ENCODE peak calls at places on chromosomes 7 and 10, in four cellular contexts. Z is activated T-helper 9 cell treated with anti-CD3 and anti-CD28 coated beads, Interleukin-2, amount 50 U/mL, for 16 hours; N is cardiac fibroblast; F is stimulated activated CD4-positive, alpha-beta T cell treated with anti-CD3 and anti-CD28 coated beads, TNF-alpha, amount 100 ng/mL, for 1 hour. T is an unnamed sample.

GRCh38 chr10:52451817-52452216 is 137.7 kb downstream of the DKK1 start:
- DNase-seq in F (no peak), N (peak; percentile 52), Z (no peak), T (no peak)

GRCh38 chr10:72334832-72335393 is 19.8 kb downstream of the DNAJB12 start:
- DNase-seq in Z (peak; percentile 61), F (peak; percentile 49), N (peak; percentile 99), T (peak; percentile 85)

GRCh38 chr10:123945506-123945905 is 53.9 kb upstream of the CPXM2 start:
- DNase-seq in N (no peak), F (no peak), Z (no peak), T (no peak)

GRCh38 chr10:98416989-98417388 is 2.0 kb upstream of the PYROXD2 start:
- DNase-seq in N (no peak), F (no peak), Z (no peak), T (no peak)

GRCh38 chr7:2243483-2243840 is 1.4 kb downstream of the NUDT1 start:
- DNase-seq in F (no peak), N (no peak), Z (no peak), T (no peak)

GRCh38 chr7:43501881-43502280 is 81.0 kb upstream of the STK17A start:
- DNase-seq in N (peak; percentile 54), F (no peak), Z (no peak), T (no peak)

GRCh38 chr7:72336887-72337821 is 75.0 kb downstream of the CALN1 start:
- DNase-seq in Z (no peak), F (no peak), N (no peak), T (no peak)

GRCh38 chr7:157409753-157410727 is 73.2 kb downstream of the DNAJB6 start:
- DNase-seq in N (no peak), Z (no peak), F (no peak), T (no peak)

GRCh38 chr10:25068152-25069058 is 52.0 kb downstream of the THNSL1 start:
- DNase-seq in F (no peak), Z (no peak), N (peak; percentile 20), T (no peak)

GRCh38 chr7:74031403-74032190 is 3.6 kb downstream of the ELN start:
- DNase-seq in F (no peak), Z (no peak), N (no peak), T (no peak)

GRCh38 chr7:78203042-78203720 is 404.6 kb downstream of the PHTF2 start:
- DNase-seq in N (no peak), F (no peak), Z (no peak), T (no peak)

GRCh38 chr10:84095821-84096497 is 43.4 kb upstream of the GHITM start:
- DNase-seq in Z (no peak), N (peak; percentile 88), F (no peak), T (no peak)

GRCh38 chr10:37379991-37380390 is 254.6 kb downstream of the ANKRD30A start:
- DNase-seq in Z (no peak), F (no peak), N (no peak), T (no peak)

GRCh38 chr7:139557857-139558581 is 34.5 kb downstream of the CLEC2L start:
- DNase-seq in F (no peak), Z (no peak), N (no peak), T (no peak)

GRCh38 chr7:45922810-45923209 is 1.7 kb upstream of the IGFBP3 start:
- DNase-seq in Z (no peak), F (no peak), N (peak; percentile 25), T (no peak)

GRCh38 chr7:41217306-41217705 is 485.6 kb downstream of the INHBA start:
- DNase-seq in N (no peak), Z (no peak), F (no peak), T (no peak)

T was measured in KG1.